ENCODE peak calls at places on chromosomes 6 and 20, in six cellular contexts. N is MM.1S, P is A549, K is left ventricle myocardium inferior, Y is endothelial cell of umbilical vein, L is cardiac muscle cell. M is an unnamed sample.

GRCh38 chr20:37534401-37535157 is 6.9 kb upstream of the BLCAP start:
- DNase-seq in N (peak; percentile 95), P (peak; percentile 79), K (no peak), Y (peak; percentile 95), L (peak; percentile 86), M (peak; percentile 51)

GRCh38 chr6:156449128-156449527 is 328.1 kb upstream of the ARID1B start:
- DNase-seq in N (no peak), P (no peak), K (no peak), Y (no peak), L (no peak), M (no peak)

GRCh38 chr20:2907519-2907918 is 34.2 kb downstream of the PTPRA start:
- DNase-seq in N (no peak), P (no peak), K (no peak), Y (no peak), L (no peak), M (no peak)

GRCh38 chr6:52942221-52942620 is 32.7 kb upstream of the GSTA3 start:
- DNase-seq in N (no peak), P (no peak), K (no peak), Y (no peak), L (no peak), M (no peak)

GRCh38 chr6:37168809-37169457 is 1.0 kb upstream of the PIM1 start:
- DNase-seq in N (no peak), P (no peak), K (no peak), Y (no peak), L (no peak), M (no peak)

GRCh38 chr6:110183292-110183691 is 3.1 kb downstream of the CDC40 start:
- DNase-seq in N (no peak), P (no peak), K (no peak), Y (no peak), L (no peak), M (no peak)

GRCh38 chr6:3188262-3188661 is 30.9 kb upstream of the TUBB2A start:
- DNase-seq in N (no peak), P (no peak), K (no peak), Y (no peak), L (no peak), M (no peak)

GRCh38 chr20:13799974-13800373 is 15.1 kb downstream of the NDUFAF5 start:
- DNase-seq in N (no peak), P (no peak), K (no peak), Y (no peak), L (peak; percentile 16), M (no peak)

GRCh38 chr6:142356271-142356938 is 54.6 kb downstream of the ADGRG6 start:
- DNase-seq in N (no peak), P (peak; percentile 29), K (no peak), Y (no peak), L (peak; percentile 47), M (no peak)

GRCh38 chr6:128807577-128807976 is 75.4 kb upstream of the LAMA2 start:
- DNase-seq in N (peak; percentile 28), P (peak; percentile 21), K (no peak), Y (peak; percentile 62), L (peak; percentile 74), M (no peak)

GRCh38 chr6:130927305-130927704 is 100.1 kb downstream of the SMLR1 start:
- DNase-seq in N (no peak), P (no peak), K (no peak), Y (no peak), L (no peak), M (no peak)

GRCh38 chr6:6686748-6687601 is 98.5 kb downstream of the LY86 start:
- DNase-seq in N (peak; percentile 92), P (peak; percentile 95), K (peak; percentile 94), Y (peak; percentile 96), L (peak; percentile 88), M (peak; percentile 60)

GRCh38 chr6:152587473-152587872 is 49.7 kb downstream of the SYNE1 start:
- DNase-seq in N (no peak), P (no peak), K (no peak), Y (no peak), L (no peak), M (no peak)

GRCh38 chr6:11011787-11012234 is 32.3 kb downstream of the ELOVL2 start:
- DNase-seq in N (no peak), P (peak; percentile 80), K (no peak), Y (no peak), L (peak; percentile 65), M (no peak)

GRCh38 chr6:157510329-157511188 is 129.6 kb downstream of the ZDHHC14 start:
- DNase-seq in N (no peak), P (no peak), K (no peak), Y (no peak), L (no peak), M (no peak)

GRCh38 chr6:12335717-12336116 is 45.6 kb downstream of the EDN1 start:
- DNase-seq in N (no peak), P (peak; percentile 49), K (no peak), Y (no peak), L (no peak), M (no peak)

GRCh38 chr20:30168025-30168799 is 1089.3 kb upstream of the DEFB115 start:
- DNase-seq in N (no peak), P (no peak), K (no peak), Y (no peak), L (no peak), M (no peak)

GRCh38 chr20:12047838-12048432 is 130.2 kb downstream of the BTBD3 start:
- DNase-seq in N (no peak), P (no peak), K (no peak), Y (peak; percentile 30), L (peak; percentile 40), M (no peak)

GRCh38 chr20:35661908-35662307 is 2.8 kb downstream of the CPNE1 start:
- DNase-seq in N (no peak), P (no peak), K (no peak), Y (peak; percentile 43), L (no peak), M (no peak)
- H3K4me3 ChIP-seq in N (peak overlapping the region; percentile 92), P (peak overlapping the region; percentile 91), K (peak overlapping the region; percentile 86), Y (no peak overlapping the region), L (peak overlapping the region; percentile 50), M (peak overlapping the region; percentile 96)

GRCh38 chr6:80457044-80457933 is 350.8 kb downstream of the BCKDHB start:
- DNase-seq in N (no peak), P (peak; percentile 40), K (peak; percentile 68), Y (peak; percentile 94), L (peak; percentile 97), M (peak; percentile 93)
- TF ChIP-seq CTCF in N (no peak), P (no peak), K (no peak), Y (no peak), L (no peak), M (no peak)

GRCh38 chr6:80215063-80215462 is 108.6 kb downstream of the BCKDHB start:
- DNase-seq in N (no peak), P (no peak), K (no peak), Y (peak; percentile 25), L (no peak), M (no peak)

GRCh38 chr6:80211295-80211694 is 104.8 kb downstream of the BCKDHB start:
- DNase-seq in N (no peak), P (no peak), K (no peak), Y (no peak), L (no peak), M (no peak)

GRCh38 chr6:80217799-80218198 is 111.3 kb downstream of the BCKDHB start:
- DNase-seq in N (no peak), P (no peak), K (no peak), Y (no peak), L (no peak), M (no peak)

GRCh38 chr6:80210618-80211017 is 104.1 kb downstream of the BCKDHB start:
- DNase-seq in N (no peak), P (no peak), K (peak; percentile 18), Y (no peak), L (peak; percentile 74), M (no peak)

DNA sequence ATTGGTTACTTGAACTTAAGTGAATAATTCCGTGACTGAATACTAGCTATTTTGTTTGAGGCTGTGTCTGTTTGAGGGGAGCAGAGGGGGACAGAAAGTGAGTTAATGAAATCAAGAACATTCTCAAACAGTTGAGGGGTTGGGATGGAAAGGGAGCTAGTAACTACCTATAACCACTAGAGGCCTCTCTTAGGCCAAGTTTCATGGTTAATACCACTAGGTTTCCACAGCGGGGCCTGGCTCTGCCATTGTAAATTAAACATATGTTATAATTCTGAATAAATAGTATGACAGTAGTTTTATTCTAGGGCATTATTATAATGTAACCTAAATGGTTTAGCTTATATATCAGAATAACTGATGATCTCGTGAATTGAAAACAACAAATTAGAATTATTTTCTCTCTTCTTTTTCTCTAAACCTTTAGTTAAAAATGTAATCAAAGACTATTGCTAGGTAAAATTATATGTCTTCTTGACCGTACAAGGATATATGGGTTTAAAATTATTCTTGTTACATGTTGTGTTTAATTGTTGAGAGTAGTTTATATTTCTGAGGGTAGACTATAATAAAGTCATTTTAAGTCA is 108.1 kb downstream of the BCKDHB start:
- DNase-seq in N (peak; percentile 49), P (peak; percentile 45), K (peak; percentile 16), Y (peak; percentile 62), L (peak; percentile 74), M (no peak)
- H3K4me3 ChIP-seq in N (no peak overlapping the region), P (no peak overlapping the region), K (no peak overlapping the region), Y (no peak overlapping the region), L (no peak overlapping the region), M (no peak overlapping the region)

GRCh38 chr6:20946037-20946436 is 411.8 kb downstream of the CDKAL1 start:
- DNase-seq in N (no peak), P (no peak), K (no peak), Y (no peak), L (peak; percentile 38), M (no peak)
- TF ChIP-seq CTCF in N (no peak), P (no peak), K (no peak), Y (no peak), L (peak; percentile 19), M (peak; percentile 17)

GRCh38 chr6:85637579-85637978 is 5.1 kb downstream of the SYNCRIP start:
- DNase-seq in N (no peak), P (no peak), K (no peak), Y (no peak), L (no peak), M (no peak)
- H3K4me3 ChIP-seq in N (no peak overlapping the region), P (no peak overlapping the region), K (no peak overlapping the region), Y (no peak overlapping the region), L (no peak overlapping the region), M (no peak overlapping the region)

DNA sequence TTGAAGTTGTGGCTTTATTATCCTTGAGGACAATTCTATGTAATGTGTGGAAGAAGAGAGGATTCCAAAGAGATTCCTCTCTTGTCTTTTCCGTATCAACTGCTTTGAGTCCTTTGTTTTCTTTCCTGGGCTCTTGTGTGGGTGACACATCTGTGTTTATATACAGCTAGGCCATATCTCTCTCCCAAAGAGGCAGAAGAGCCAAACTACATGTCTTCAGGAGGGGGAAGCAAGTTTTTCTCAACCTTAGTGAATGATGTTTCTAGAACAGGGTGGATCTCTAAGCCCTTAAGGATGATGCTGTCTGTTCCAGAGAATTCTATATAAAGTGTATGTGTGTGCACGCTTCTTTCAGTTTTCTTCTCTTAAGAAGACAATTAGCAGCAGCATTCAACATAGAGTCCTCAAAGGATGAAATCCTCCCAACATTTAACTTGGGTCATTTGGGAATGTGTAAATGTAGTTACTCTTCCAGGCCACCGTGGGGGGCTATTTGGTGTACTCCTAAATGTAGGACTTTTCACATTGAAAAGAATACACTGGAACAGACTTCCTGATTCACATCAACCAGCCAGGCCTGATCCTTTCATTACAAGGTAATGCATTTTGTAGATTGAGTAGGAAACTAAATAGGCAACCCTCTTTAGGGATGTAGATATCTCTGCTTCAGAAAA is 92.8 kb upstream of the EEF1E1 start:
- DNase-seq in N (no peak), P (peak; percentile 9), K (no peak), Y (no peak), L (no peak), M (no peak)
- TF ChIP-seq CTCF in N (no peak), P (no peak), K (no peak), Y (peak; percentile 5), L (no peak), M (peak; percentile 25)